ENCODE peak calls at places on chromosome 13, in four cellular contexts. One of them, this sample, is unnamed. For H3K36me3, the result is how much of the 10 kb centered on the place peaks cover.

GRCh38 chr13:30880756-30881155 is 25.3 kb upstream of the MEDAG start:
- DNase-seq in cardiac muscle cell: no peak
- DNase-seq in fibroblast of lung: peak
- DNase-seq in brain microvascular endothelial cell: peak
- DNase-seq in this sample: no peak

GRCh38 chr13:97423300-97424045 is 10.5 kb upstream of the RAP2A start:
- DNase-seq in cardiac muscle cell: no peak
- DNase-seq in fibroblast of lung: no peak
- DNase-seq in brain microvascular endothelial cell: no peak
- DNase-seq in this sample: no peak

GRCh38 chr13:40539954-40540706 is 126.3 kb downstream of the FOXO1 start:
- DNase-seq in cardiac muscle cell: no peak
- DNase-seq in fibroblast of lung: peak
- DNase-seq in brain microvascular endothelial cell: peak
- DNase-seq in this sample: no peak

GRCh38 chr13:100881291-100881864 is 206.8 kb upstream of the TMTC4 start:
- DNase-seq in cardiac muscle cell: no peak
- DNase-seq in fibroblast of lung: no peak
- DNase-seq in brain microvascular endothelial cell: no peak
- DNase-seq in this sample: no peak

GRCh38 chr13:84774111-84774510 is 891.8 kb upstream of the SLITRK1 start:
- DNase-seq in cardiac muscle cell: no peak
- DNase-seq in fibroblast of lung: no peak
- DNase-seq in brain microvascular endothelial cell: no peak
- DNase-seq in this sample: no peak

GRCh38 chr13:39394811-39395685 is 207.9 kb downstream of the LHFPL6 start:
- DNase-seq in cardiac muscle cell: peak
- DNase-seq in fibroblast of lung: no peak
- DNase-seq in brain microvascular endothelial cell: no peak
- DNase-seq in this sample: no peak

GRCh38 chr13:77048592-77048991 is 21.6 kb upstream of the FBXL3 start:
- DNase-seq in cardiac muscle cell: no peak
- DNase-seq in fibroblast of lung: no peak
- DNase-seq in brain microvascular endothelial cell: no peak
- DNase-seq in this sample: no peak

GRCh38 chr13:20709782-20710181 is 6.3 kb downstream of the IL17D start:
- DNase-seq in cardiac muscle cell: no peak
- DNase-seq in fibroblast of lung: no peak
- DNase-seq in brain microvascular endothelial cell: no peak
- DNase-seq in this sample: no peak

GRCh38 chr13:71149498-71150363 is 717.3 kb downstream of the DACH1 start:
- DNase-seq in cardiac muscle cell: no peak
- DNase-seq in fibroblast of lung: no peak
- DNase-seq in brain microvascular endothelial cell: no peak
- DNase-seq in this sample: no peak

GRCh38 chr13:65966991-65967451 is 1263.1 kb downstream of the PCDH9 start:
- DNase-seq in cardiac muscle cell: peak
- DNase-seq in fibroblast of lung: peak
- DNase-seq in brain microvascular endothelial cell: peak
- DNase-seq in this sample: no peak

GRCh38 chr13:99125335-99125915 is 75.2 kb upstream of the UBAC2 start:
- DNase-seq in cardiac muscle cell: no peak
- DNase-seq in fibroblast of lung: peak
- DNase-seq in brain microvascular endothelial cell: no peak
- DNase-seq in this sample: no peak

GRCh38 chr13:102395939-102396338 is 5.9 kb downstream of the FGF14 start:
- DNase-seq in cardiac muscle cell: no peak
- DNase-seq in fibroblast of lung: no peak
- DNase-seq in brain microvascular endothelial cell: no peak
- DNase-seq in this sample: no peak

GRCh38 chr13:112350300-112350699 is 25.9 kb upstream of the SPACA7 start:
- DNase-seq in cardiac muscle cell: peak
- DNase-seq in fibroblast of lung: no peak
- DNase-seq in brain microvascular endothelial cell: no peak
- DNase-seq in this sample: no peak

GRCh38 chr13:37863708-37864107 is 5.9 kb downstream of the TRPC4 start:
- DNase-seq in cardiac muscle cell: no peak
- DNase-seq in fibroblast of lung: no peak
- DNase-seq in brain microvascular endothelial cell: no peak
- DNase-seq in this sample: no peak

GRCh38 chr13:94330552-94331071 is 148.9 kb downstream of the DCT start:
- DNase-seq in cardiac muscle cell: no peak
- DNase-seq in fibroblast of lung: no peak
- DNase-seq in brain microvascular endothelial cell: no peak
- DNase-seq in this sample: no peak

GRCh38 chr13:105773887-105774538 is 761.4 kb downstream of the EFNB2 start:
- DNase-seq in cardiac muscle cell: no peak
- DNase-seq in fibroblast of lung: peak
- DNase-seq in brain microvascular endothelial cell: peak
- DNase-seq in this sample: no peak

GRCh38 chr13:94020833-94021232 is 458.6 kb downstream of the DCT start:
- DNase-seq in cardiac muscle cell: no peak
- DNase-seq in fibroblast of lung: peak
- DNase-seq in brain microvascular endothelial cell: no peak
- DNase-seq in this sample: no peak

GRCh38 chr13:111638233-111638632 is 317.8 kb downstream of the TEX29 start:
- DNase-seq in cardiac muscle cell: no peak
- DNase-seq in fibroblast of lung: no peak
- DNase-seq in brain microvascular endothelial cell: no peak
- DNase-seq in this sample: no peak

GRCh38 chr13:43936630-43937029 is 56.9 kb downstream of the LACC1 start:
- DNase-seq in cardiac muscle cell: no peak
- DNase-seq in fibroblast of lung: no peak
- DNase-seq in brain microvascular endothelial cell: no peak
- DNase-seq in this sample: no peak

GRCh38 chr13:105979131-105979530 is 556.3 kb downstream of the EFNB2 start:
- DNase-seq in cardiac muscle cell: no peak
- DNase-seq in fibroblast of lung: no peak
- DNase-seq in brain microvascular endothelial cell: no peak
- DNase-seq in this sample: no peak

GRCh38 chr13:104984296-104984818 is 1551.1 kb downstream of the EFNB2 start:
- DNase-seq in cardiac muscle cell: peak
- DNase-seq in fibroblast of lung: peak
- DNase-seq in brain microvascular endothelial cell: peak
- DNase-seq in this sample: peak

GRCh38 chr13:87999791-88000190 is 328.6 kb downstream of the SLITRK5 start:
- DNase-seq in cardiac muscle cell: peak
- DNase-seq in fibroblast of lung: peak
- DNase-seq in brain microvascular endothelial cell: no peak
- DNase-seq in this sample: no peak

GRCh38 chr13:60411983-60412382 is 15.0 kb downstream of the TDRD3 start:
- DNase-seq in cardiac muscle cell: no peak
- DNase-seq in fibroblast of lung: peak
- DNase-seq in brain microvascular endothelial cell: no peak
- DNase-seq in this sample: no peak

GRCh38 chr13:99326012-99326411 is 18.8 kb upstream of the GPR183 start:
- DNase-seq in cardiac muscle cell: no peak
- DNase-seq in fibroblast of lung: no peak
- DNase-seq in brain microvascular endothelial cell: no peak
- DNase-seq in this sample: no peak

GRCh38 chr13:53242015-53242414 is 213.4 kb downstream of the OLFM4 start:
- DNase-seq in cardiac muscle cell: no peak
- DNase-seq in fibroblast of lung: no peak
- DNase-seq in brain microvascular endothelial cell: no peak
- DNase-seq in this sample: no peak

GRCh38 chr13:46389985-46390384 is 2.9 kb upstream of the RUBCNL start:
- DNase-seq in cardiac muscle cell: no peak
- DNase-seq in fibroblast of lung: peak
- DNase-seq in brain microvascular endothelial cell: no peak
- DNase-seq in this sample: no peak

GRCh38 chr13:29958476-29958875 is 108.1 kb upstream of the UBL3 start:
- DNase-seq in cardiac muscle cell: no peak
- DNase-seq in fibroblast of lung: no peak
- DNase-seq in brain microvascular endothelial cell: no peak
- DNase-seq in this sample: no peak

GRCh38 chr13:50074843-50075242 is 59.6 kb downstream of the KCNRG start:
- DNase-seq in cardiac muscle cell: no peak
- DNase-seq in fibroblast of lung: peak
- DNase-seq in brain microvascular endothelial cell: no peak
- DNase-seq in this sample: no peak

GRCh38 chr13:83895994-83896580 is 13.8 kb upstream of the SLITRK1 start:
- DNase-seq in cardiac muscle cell: no peak
- DNase-seq in fibroblast of lung: no peak
- DNase-seq in brain microvascular endothelial cell: peak
- DNase-seq in this sample: no peak

GRCh38 chr13:19071161-19071936 is 110.3 kb downstream of the TUBA3C start:
- DNase-seq in cardiac muscle cell: no peak
- DNase-seq in fibroblast of lung: no peak
- DNase-seq in brain microvascular endothelial cell: no peak
- DNase-seq in this sample: no peak

GRCh38 chr13:62643007-62643483 is 1227.4 kb upstream of the PCDH20 start:
- DNase-seq in cardiac muscle cell: no peak
- DNase-seq in fibroblast of lung: peak
- DNase-seq in brain microvascular endothelial cell: peak
- DNase-seq in this sample: no peak

GRCh38 chr13:33017410-33017929 is 1.2 kb downstream of the KL start:
- DNase-seq in cardiac muscle cell: peak
- DNase-seq in fibroblast of lung: peak
- DNase-seq in brain microvascular endothelial cell: no peak
- DNase-seq in this sample: peak

GRCh38 chr13:84972907-84973306 is 826.3 kb downstream of the SLITRK6 start:
- DNase-seq in cardiac muscle cell: no peak
- DNase-seq in fibroblast of lung: no peak
- DNase-seq in brain microvascular endothelial cell: no peak
- DNase-seq in this sample: no peak

GRCh38 chr13:73722120-73722519 is 412.1 kb downstream of the KLF12 start:
- DNase-seq in cardiac muscle cell: no peak
- DNase-seq in fibroblast of lung: peak
- DNase-seq in brain microvascular endothelial cell: peak
- DNase-seq in this sample: no peak

GRCh38 chr13:112222971-112223370 is 153.2 kb upstream of the SPACA7 start:
- DNase-seq in cardiac muscle cell: no peak
- DNase-seq in fibroblast of lung: no peak
- DNase-seq in brain microvascular endothelial cell: no peak
- DNase-seq in this sample: no peak

DNA sequence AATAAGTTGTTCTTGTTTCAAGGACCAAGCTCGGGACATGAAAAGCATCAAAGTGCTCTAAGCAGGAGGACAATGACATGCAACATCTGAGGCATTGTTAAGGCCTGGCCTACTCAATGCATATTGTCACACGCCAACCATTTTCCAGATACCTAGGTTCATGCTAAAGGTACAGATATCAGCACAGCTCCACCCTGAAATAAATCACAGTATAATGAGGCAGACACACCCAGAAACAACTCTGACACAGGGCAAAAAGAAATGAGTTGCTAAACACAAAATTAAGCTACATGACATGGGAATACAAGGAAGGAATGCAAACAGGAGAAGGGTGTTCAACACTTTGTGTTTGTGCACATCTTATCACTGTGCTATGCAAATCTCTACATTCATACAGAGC is 86.5 kb downstream of the EPSTI1 start:
- DNase-seq in cardiac muscle cell: no peak
- DNase-seq in fibroblast of lung: no peak
- DNase-seq in brain microvascular endothelial cell: no peak
- DNase-seq in this sample: no peak
- H3K36me3 ChIP-seq in cardiac muscle cell: under half
- H3K36me3 ChIP-seq in fibroblast of lung: under half
- H3K36me3 ChIP-seq in brain microvascular endothelial cell: under half
- H3K36me3 ChIP-seq in this sample: under half

DNA sequence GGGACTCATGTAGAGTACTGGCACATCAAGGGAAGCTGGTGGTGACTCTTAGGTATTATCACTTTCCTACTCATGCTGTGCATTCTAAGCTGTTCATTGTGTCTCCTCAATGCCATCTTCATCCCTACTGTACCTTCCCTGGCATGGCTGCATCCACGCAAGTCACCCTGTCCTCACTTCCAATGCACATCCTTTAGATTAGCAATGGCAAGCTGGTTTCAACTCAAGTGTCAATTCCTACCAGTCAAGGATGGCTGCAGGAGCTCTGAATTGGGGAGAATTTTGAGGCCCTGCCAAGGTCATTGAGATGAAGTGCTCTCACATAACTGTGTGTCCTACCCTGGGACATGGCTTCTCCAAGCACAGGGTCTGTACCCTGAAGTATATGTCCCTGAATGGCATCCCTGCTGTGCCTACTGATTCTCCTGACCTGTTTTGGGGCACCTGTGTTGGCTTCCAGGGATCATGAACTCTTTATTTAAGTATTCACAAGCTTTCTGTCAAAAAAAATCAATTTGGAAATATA is 24.6 kb downstream of the COL4A1 start:
- DNase-seq in cardiac muscle cell: no peak
- DNase-seq in fibroblast of lung: no peak
- DNase-seq in brain microvascular endothelial cell: no peak
- DNase-seq in this sample: no peak
- H3K27ac ChIP-seq in cardiac muscle cell: no peak
- H3K27ac ChIP-seq in fibroblast of lung: no peak
- H3K27ac ChIP-seq in brain microvascular endothelial cell: no peak
- H3K27ac ChIP-seq in this sample: peak

DNA sequence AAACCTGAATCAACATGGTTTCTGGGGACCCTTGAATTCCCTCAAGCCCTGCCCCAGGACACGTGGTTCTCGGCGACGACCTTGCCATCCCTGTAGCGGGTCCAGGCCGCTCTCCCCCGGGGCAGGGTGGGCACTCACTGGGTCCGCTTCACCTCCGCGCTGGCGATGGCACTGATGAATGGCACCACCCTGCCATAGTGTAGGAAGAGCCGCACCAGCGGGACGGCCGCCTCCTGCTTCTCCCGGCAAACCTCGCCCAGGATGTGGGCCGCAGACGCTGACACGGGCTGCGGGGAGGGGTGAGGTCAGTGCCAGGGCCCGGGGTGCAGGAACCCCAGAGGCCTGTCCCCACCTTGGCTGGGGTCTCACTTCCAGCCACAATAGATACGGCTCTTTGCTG is 44.1 kb upstream of the C13orf46 start:
- DNase-seq in cardiac muscle cell: no peak
- DNase-seq in fibroblast of lung: no peak
- DNase-seq in brain microvascular endothelial cell: no peak
- DNase-seq in this sample: no peak
- H3K36me3 ChIP-seq in cardiac muscle cell: under half
- H3K36me3 ChIP-seq in fibroblast of lung: half or more
- H3K36me3 ChIP-seq in brain microvascular endothelial cell: half or more
- H3K36me3 ChIP-seq in this sample: under half

GRCh38 chr13:24159921-24160324 is 597 bp upstream of the SPATA13 start:
- DNase-seq in cardiac muscle cell: no peak
- DNase-seq in fibroblast of lung: no peak
- DNase-seq in brain microvascular endothelial cell: no peak
- DNase-seq in this sample: no peak
- H3K27ac ChIP-seq in cardiac muscle cell: peak
- H3K27ac ChIP-seq in fibroblast of lung: no peak
- H3K27ac ChIP-seq in brain microvascular endothelial cell: peak
- H3K27ac ChIP-seq in this sample: peak

DNA sequence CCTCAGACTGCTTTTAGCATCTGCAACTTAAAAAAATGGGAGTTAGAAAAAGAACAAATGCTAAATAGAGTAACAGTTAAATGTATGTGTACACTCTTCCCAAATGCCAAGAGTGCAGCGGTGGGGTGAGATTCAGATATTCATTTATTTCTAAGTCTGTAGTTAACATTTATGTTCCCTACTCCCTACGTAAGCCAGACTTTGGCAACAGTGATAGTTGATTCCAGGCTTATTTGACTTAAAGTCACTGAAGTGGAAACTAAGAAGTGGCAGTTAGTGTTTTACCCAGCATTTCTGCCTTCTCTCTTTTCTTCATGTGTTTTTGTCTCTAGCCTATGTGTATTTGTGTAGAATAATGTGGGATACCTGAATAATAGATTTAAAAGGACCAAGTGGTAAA is 4.5 kb downstream of the MIR17HG start:
- DNase-seq in cardiac muscle cell: no peak
- DNase-seq in fibroblast of lung: no peak
- DNase-seq in brain microvascular endothelial cell: no peak
- DNase-seq in this sample: no peak
- H3K36me3 ChIP-seq in cardiac muscle cell: under half
- H3K36me3 ChIP-seq in fibroblast of lung: under half
- H3K36me3 ChIP-seq in brain microvascular endothelial cell: under half
- H3K36me3 ChIP-seq in this sample: under half

GRCh38 chr13:28268800-28269223 is 130.5 kb downstream of the PAN3 start:
- DNase-seq in cardiac muscle cell: no peak
- DNase-seq in fibroblast of lung: no peak
- DNase-seq in brain microvascular endothelial cell: no peak
- DNase-seq in this sample: no peak
- H3K27ac ChIP-seq in cardiac muscle cell: no peak
- H3K27ac ChIP-seq in fibroblast of lung: no peak
- H3K27ac ChIP-seq in brain microvascular endothelial cell: no peak
- H3K27ac ChIP-seq in this sample: no peak